ENCODE peak calls at places on chromosomes 4 and X, in nine cellular contexts. L is HCT116, T is endothelial cell of umbilical vein, N is HL-60, O is spleen, K is stomach, D is GM23338, W is HepG2, I is breast epithelium. P is an unnamed sample.

GRCh38 chr4:180789929-180790328 is 1453.3 kb upstream of the TENM3 start:
- DNase-seq in T (no peak), K (no peak), I (no peak), D (no peak), N (no peak), O (no peak), L (no peak), W (no peak), P (no peak)

GRCh38 chr4:71338846-71339593 is at the start of gene SLC4A4:
- DNase-seq in N (no peak), O (no peak), T (no peak), K (no peak), W (no peak), L (no peak), D (no peak), I (no peak), P (no peak)

GRCh38 chrX:19725545-19726102 is 161.8 kb downstream of the SH3KBP1 start:
- DNase-seq in D (no peak), L (no peak), N (peak), W (no peak), K (no peak), I (no peak), T (no peak), O (no peak), P (no peak)

GRCh38 chr4:3756343-3757059 is 9.7 kb upstream of the ADRA2C start:
- DNase-seq in N (no peak), K (no peak), T (no peak), W (no peak), D (peak), L (peak), O (no peak), I (no peak), P (no peak)

GRCh38 chr4:145293658-145294057 is 113.3 kb upstream of the OTUD4 start:
- DNase-seq in D (no peak), T (no peak), N (no peak), K (no peak), W (no peak), O (no peak), I (no peak), L (no peak), P (no peak)

GRCh38 chrX:150508461-150509367 is 59.7 kb upstream of the MTM1 start:
- DNase-seq in O (no peak), T (peak), D (peak), N (no peak), W (no peak), K (peak), I (no peak), L (no peak), P (no peak)

GRCh38 chrX:13933851-13934250 is 95.8 kb downstream of the GEMIN8 start:
- DNase-seq in N (no peak), O (no peak), D (no peak), L (no peak), I (no peak), K (no peak), T (no peak), W (no peak), P (no peak)

GRCh38 chrX:1167918-1168481 is 44.4 kb downstream of the CRLF2 start:
- DNase-seq in O (no peak), D (no peak), T (no peak), W (no peak), L (no peak), K (no peak), I (no peak), N (no peak), P (no peak)

GRCh38 chr4:164924670-164925238 is 47.8 kb downstream of the APELA start:
- DNase-seq in N (no peak), L (no peak), O (no peak), D (no peak), I (no peak), K (no peak), T (no peak), W (no peak), P (no peak)

GRCh38 chrX:31269914-31270313 is 198.1 kb upstream of the FTHL17 start:
- DNase-seq in L (no peak), K (no peak), W (no peak), O (no peak), T (no peak), I (no peak), D (no peak), N (no peak), P (no peak)

GRCh38 chrX:31268359-31268758 is 196.5 kb upstream of the FTHL17 start:
- DNase-seq in K (no peak), I (no peak), T (no peak), W (peak), N (no peak), L (no peak), D (no peak), O (no peak), P (no peak)

GRCh38 chrX:31271615-31272471 is 200.0 kb upstream of the FTHL17 start:
- DNase-seq in N (no peak), K (no peak), L (no peak), T (no peak), O (no peak), D (no peak), I (no peak), W (no peak), P (no peak)

GRCh38 chrX:31265383-31265782 is 193.5 kb upstream of the FTHL17 start:
- DNase-seq in N (no peak), W (peak), T (no peak), D (no peak), I (no peak), O (no peak), K (no peak), L (no peak), P (no peak)

DNA sequence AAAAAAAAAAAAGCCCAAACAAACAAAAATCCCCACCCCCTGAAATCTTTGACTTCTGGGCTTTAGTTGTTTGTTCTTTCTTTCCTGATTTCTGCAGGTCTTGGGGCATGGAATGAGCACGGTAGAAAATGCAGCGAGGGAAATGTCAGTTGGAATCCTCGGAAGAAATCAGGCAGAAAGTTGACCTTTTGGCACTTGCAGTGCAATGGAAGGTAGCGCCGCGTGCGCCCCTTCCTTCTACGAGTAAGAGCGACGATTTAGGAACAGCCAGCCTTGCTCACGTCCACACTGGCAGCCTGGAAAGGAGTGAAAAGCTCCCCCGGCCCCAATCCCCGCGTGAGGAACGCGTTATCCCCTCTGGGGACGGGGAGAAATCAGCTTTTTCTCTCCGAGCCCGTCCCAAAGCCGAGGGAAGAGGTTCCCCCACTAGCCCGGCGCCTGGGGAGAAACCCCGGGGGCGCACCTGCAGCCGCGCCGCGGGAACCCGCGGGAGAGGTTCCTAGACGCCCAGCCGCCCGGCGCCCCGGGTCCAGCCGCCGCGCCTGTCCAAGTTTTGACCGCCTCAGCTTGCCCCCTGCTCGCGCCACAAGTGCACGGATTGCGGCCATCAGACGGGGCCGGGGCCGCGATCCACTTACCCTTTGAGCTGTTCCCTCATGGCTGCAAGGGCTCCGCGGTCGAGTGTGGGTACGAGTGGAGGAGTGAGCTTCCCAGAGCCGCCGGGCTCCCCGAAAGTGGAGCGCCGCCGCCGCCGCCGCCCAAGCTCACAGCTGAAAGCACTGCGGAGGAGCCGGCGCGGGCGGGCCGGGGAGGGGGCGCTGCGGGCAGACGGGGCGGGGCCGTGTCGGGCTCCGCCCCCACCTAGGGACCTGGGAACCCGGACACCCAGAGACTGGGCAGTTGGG is 194.6 kb upstream of the FTHL17 start:
- DNase-seq in N (no peak), O (peak), W (peak), K (peak), D (peak), T (peak), I (no peak), L (no peak), P (no peak)
- TF ChIP-seq POLR2AphosphoS5 in N (no peak), O (no peak), W (no peak), K (no peak), D (peak), T (no peak), I (no peak), L (no peak), P (no peak)

DNA sequence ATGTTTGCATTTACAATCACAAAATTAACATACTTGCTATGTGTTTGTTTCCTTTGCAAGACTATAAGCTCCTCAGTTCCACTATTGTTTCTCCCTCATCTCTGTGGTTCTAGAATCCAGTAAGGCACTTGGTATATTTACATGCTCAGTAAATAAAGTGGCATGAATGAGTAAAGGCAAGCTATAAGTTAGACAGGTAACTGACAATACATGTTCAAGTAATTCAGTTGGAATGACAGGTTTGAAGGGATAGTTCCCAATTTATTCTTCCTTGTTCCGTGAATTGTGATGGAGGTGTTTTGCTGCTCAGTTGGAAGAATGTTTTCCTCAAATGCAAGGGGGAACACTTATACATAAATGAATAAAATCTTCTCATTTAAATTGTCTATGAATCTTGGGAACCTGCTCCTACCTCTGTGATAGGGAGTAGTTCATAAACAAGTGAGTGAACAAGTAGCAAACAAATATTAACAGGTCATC is 54.1 kb upstream of the DHX15 start:
- DNase-seq in W (no peak), D (no peak), O (no peak), I (no peak), N (no peak), T (no peak), L (no peak), K (no peak), P (no peak)
- TF ChIP-seq POLR2AphosphoS5 in W (no peak), D (no peak), O (no peak), I (no peak), N (no peak), T (no peak), L (no peak), K (no peak), P (no peak)

GRCh38 chr4:174650711-174651355 is 128.5 kb upstream of the HPGD start:
- DNase-seq in W (no peak), L (no peak), I (no peak), K (no peak), O (no peak), D (no peak), N (no peak), T (no peak), P (no peak)

GRCh38 chr4:174648859-174649258 is 126.6 kb upstream of the HPGD start:
- DNase-seq in K (no peak), I (no peak), W (no peak), L (no peak), D (no peak), N (no peak), O (no peak), T (no peak), P (no peak)

DNA sequence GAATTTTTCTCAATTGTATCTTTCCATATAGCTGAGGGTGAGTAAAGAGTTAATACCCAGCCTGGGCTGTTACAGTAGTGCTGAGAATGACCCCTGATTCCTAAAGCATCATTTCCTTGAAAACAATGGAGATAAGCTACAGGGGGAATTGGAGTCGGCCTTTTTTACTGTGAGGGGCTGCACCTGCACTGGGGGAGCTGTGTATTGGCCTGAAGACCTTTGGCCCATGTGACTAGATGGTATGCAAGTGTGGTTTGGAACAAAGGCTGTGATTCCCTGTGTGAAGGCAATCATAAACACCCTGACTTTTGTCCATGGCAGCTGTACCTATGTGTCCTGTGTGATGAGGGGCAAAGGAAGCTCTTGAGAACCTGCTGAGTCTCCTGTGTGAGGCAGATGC is 124.0 kb upstream of the HPGD start:
- DNase-seq in W (no peak), D (no peak), T (no peak), K (no peak), I (no peak), L (no peak), N (no peak), O (no peak), P (no peak)
- TF ChIP-seq POLR2AphosphoS5 in W (no peak), D (no peak), T (no peak), K (no peak), I (no peak), L (no peak), N (no peak), O (no peak), P (no peak)

DNA sequence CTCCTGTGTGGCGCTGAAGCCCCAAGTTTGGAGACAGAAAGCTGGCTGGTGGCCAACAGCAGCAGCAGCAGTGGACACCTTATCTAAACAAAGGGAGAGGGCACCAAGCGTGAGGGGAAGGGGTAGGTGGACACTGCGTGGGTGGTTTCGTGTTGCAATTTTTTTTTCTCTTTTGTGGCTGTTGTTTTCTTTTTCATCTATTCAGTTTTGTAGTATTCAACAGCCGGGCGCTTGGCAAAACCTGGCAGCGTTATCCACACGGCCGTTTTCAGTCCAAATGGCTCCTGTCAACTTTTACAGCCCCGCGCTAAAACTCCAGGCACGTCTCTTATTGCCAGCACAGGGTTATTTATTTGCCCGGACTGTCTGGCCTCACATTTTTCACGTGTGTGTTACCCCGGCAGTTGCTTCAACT is 192.3 kb downstream of the BCOR start:
- DNase-seq in I (no peak), K (no peak), W (no peak), O (no peak), L (no peak), N (no peak), D (no peak), T (peak), P (no peak)
- TF ChIP-seq POLR2AphosphoS5 in I (no peak), K (no peak), W (no peak), O (no peak), L (no peak), N (no peak), D (no peak), T (no peak), P (no peak)

DNA sequence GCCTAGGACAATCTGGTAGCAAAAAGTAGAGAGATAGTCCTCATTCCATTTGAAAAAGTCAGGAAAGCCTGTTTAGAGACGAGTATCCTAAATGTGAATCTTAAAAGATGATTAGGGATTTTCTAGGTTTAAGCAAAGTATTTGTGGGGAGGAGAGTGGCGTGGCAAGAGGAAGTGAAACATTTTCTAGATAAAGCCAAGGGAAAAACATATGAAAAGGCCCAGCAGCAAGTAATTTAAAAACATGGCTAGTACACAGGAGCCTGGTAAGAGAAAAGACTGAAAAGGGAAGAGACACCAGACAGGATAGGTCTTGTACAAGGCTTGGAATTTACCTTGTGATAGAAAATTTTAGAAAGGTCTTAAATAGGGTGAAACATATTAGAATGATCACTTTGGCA is 45.9 kb downstream of the CORIN start:
- DNase-seq in N (no peak), K (no peak), L (no peak), T (no peak), W (no peak), O (no peak), I (no peak), D (no peak), P (no peak)
- TF ChIP-seq POLR2AphosphoS5 in N (no peak), K (no peak), L (no peak), T (no peak), W (no peak), O (no peak), I (no peak), D (no peak), P (no peak)

GRCh38 chr4:123589361-123589760 is 192.8 kb downstream of the SPRY1 start:
- DNase-seq in T (no peak), I (no peak), W (no peak), N (no peak), K (no peak), O (no peak), D (no peak), L (no peak), P (no peak)

GRCh38 chr4:123588631-123589223 is 192.1 kb downstream of the SPRY1 start:
- DNase-seq in K (no peak), T (no peak), I (no peak), L (no peak), N (peak), D (no peak), O (no peak), W (peak), P (no peak)

GRCh38 chr4:123585111-123585510 is 188.5 kb downstream of the SPRY1 start:
- DNase-seq in T (no peak), N (no peak), D (no peak), L (no peak), K (no peak), O (no peak), I (no peak), W (no peak), P (no peak)

GRCh38 chr4:123591875-123592274 is 195.3 kb downstream of the SPRY1 start:
- DNase-seq in W (no peak), T (no peak), D (no peak), K (no peak), N (no peak), O (no peak), I (no peak), L (no peak), P (no peak)

DNA sequence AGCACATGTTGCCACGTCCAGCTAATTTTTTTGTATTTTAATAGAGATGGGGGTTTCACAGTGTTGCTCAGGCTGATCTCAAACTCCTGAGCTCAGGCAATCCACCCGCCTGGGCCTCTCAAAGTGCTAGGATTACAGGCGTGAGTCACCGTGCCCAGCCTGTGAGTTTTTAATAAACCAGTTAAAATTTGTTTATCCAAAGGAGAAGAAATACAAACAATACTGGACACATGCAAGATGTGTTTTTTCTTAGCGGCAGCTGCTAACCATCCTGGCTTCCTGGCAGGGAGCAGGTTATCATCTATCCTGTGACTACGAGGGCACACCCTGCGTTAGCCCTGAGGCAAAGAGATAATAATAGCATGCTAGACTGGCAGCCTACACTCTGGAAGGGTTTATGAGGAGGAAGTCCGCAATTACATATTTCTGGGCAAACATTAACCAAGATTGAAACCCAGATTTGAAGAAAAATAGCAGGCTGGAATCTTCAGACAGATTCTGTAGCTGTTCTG is 191.4 kb downstream of the SPRY1 start:
- DNase-seq in N (no peak), I (no peak), W (peak), O (no peak), L (peak), K (peak), D (no peak), T (peak), P (peak)
- TF ChIP-seq POLR2AphosphoS5 in N (no peak), I (no peak), W (no peak), O (no peak), L (peak), K (peak), D (no peak), T (no peak), P (peak)

GRCh38 chr4:72567821-72568620 is 1.0 kb downstream of the ADAMTS3 start:
- DNase-seq in W (peak), K (peak), O (peak), N (no peak), D (peak), T (peak), L (no peak), I (peak), P (no peak)
- TF ChIP-seq POLR2AphosphoS5 in W (no peak), K (no peak), O (no peak), N (no peak), D (no peak), T (no peak), L (no peak), I (no peak), P (no peak)

DNA sequence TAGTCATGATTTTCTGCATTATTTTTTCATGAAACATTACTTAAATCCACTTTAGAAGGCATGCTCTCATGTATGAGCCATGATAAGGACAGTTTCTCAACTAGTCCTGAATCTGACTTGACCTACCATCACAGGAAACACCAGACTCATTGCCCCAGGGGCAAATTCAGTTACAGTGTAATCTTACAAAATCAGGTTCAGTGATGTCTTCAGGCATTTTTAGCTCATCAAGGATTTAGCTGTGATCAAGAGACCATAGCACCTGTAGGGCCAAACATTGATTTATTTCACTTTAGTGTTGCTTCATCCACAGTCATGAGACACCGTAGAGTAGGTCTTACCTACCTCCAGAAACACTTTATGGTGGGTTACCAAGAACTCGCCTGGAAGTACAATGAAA is 3.1 kb upstream of the TASL start:
- DNase-seq in L (no peak), O (no peak), N (no peak), W (no peak), D (no peak), T (no peak), I (no peak), K (no peak), P (no peak)
- TF ChIP-seq POLR2AphosphoS5 in L (no peak), O (no peak), N (no peak), W (no peak), D (no peak), T (no peak), I (no peak), K (no peak), P (no peak)